ENCODE peak calls at places on chromosomes 12 and 14, in seven cellular contexts. One of them, this sample, is unnamed. For H3K4me1 and H3K9me2, the result is how much of the 10 kb centered on the place peaks cover.

GRCh38 chr12:112555621-112556233 is 137.0 kb downstream of the PTPN11 start:
- DNase-seq in GM23248: no peak
- DNase-seq in GM23338: peak
- DNase-seq in HCT116: no peak
- DNase-seq in OCI-LY7: no peak
- DNase-seq in MM.1S: no peak
- DNase-seq in hepatocyte: no peak
- DNase-seq in this sample: no peak

GRCh38 chr14:106831322-106831720 is 1304.9 kb downstream of the TMEM121 start:
- DNase-seq in HCT116: no peak
- DNase-seq in OCI-LY7: peak
- DNase-seq in GM23338: peak
- DNase-seq in GM23248: no peak
- DNase-seq in MM.1S: peak
- DNase-seq in hepatocyte: no peak
- DNase-seq in this sample: no peak

GRCh38 chr14:55152052-55152753 is 23.2 kb downstream of the LGALS3 start:
- DNase-seq in GM23338: no peak
- DNase-seq in HCT116: no peak
- DNase-seq in OCI-LY7: no peak
- DNase-seq in MM.1S: no peak
- DNase-seq in hepatocyte: no peak
- DNase-seq in GM23248: peak
- DNase-seq in this sample: no peak

GRCh38 chr12:132648616-132649225 is 30.1 kb downstream of the P2RX2 start:
- DNase-seq in hepatocyte: no peak
- DNase-seq in OCI-LY7: no peak
- DNase-seq in MM.1S: no peak
- DNase-seq in GM23248: no peak
- DNase-seq in GM23338: no peak
- DNase-seq in HCT116: no peak
- DNase-seq in this sample: no peak

GRCh38 chr14:69858801-69859200 is 20.4 kb upstream of the SMOC1 start:
- DNase-seq in HCT116: no peak
- DNase-seq in MM.1S: no peak
- DNase-seq in GM23248: no peak
- DNase-seq in hepatocyte: no peak
- DNase-seq in OCI-LY7: no peak
- DNase-seq in GM23338: no peak
- DNase-seq in this sample: no peak

GRCh38 chr12:105102673-105103072 is 4.9 kb upstream of the WASHC4 start:
- DNase-seq in HCT116: no peak
- DNase-seq in hepatocyte: no peak
- DNase-seq in OCI-LY7: no peak
- DNase-seq in GM23338: no peak
- DNase-seq in MM.1S: no peak
- DNase-seq in GM23248: no peak
- DNase-seq in this sample: no peak

GRCh38 chr12:117513353-117513752 is 151.9 kb upstream of the NOS1 start:
- DNase-seq in MM.1S: no peak
- DNase-seq in hepatocyte: no peak
- DNase-seq in HCT116: no peak
- DNase-seq in GM23338: no peak
- DNase-seq in OCI-LY7: no peak
- DNase-seq in GM23248: no peak
- DNase-seq in this sample: no peak

GRCh38 chr14:54487771-54488170 is 1.0 kb downstream of the GMFB start:
- DNase-seq in GM23338: peak
- DNase-seq in hepatocyte: peak
- DNase-seq in MM.1S: no peak
- DNase-seq in GM23248: peak
- DNase-seq in HCT116: no peak
- DNase-seq in OCI-LY7: no peak
- DNase-seq in this sample: peak

GRCh38 chr12:3200779-3201738 is 123.9 kb downstream of the TSPAN9 start:
- DNase-seq in GM23248: no peak
- DNase-seq in HCT116: no peak
- DNase-seq in hepatocyte: no peak
- DNase-seq in MM.1S: no peak
- DNase-seq in GM23338: no peak
- DNase-seq in OCI-LY7: no peak
- DNase-seq in this sample: no peak

GRCh38 chr14:39246618-39247017 is 12.9 kb downstream of the MIA2 start:
- DNase-seq in GM23338: no peak
- DNase-seq in GM23248: peak
- DNase-seq in hepatocyte: no peak
- DNase-seq in MM.1S: no peak
- DNase-seq in HCT116: no peak
- DNase-seq in OCI-LY7: no peak
- DNase-seq in this sample: no peak

GRCh38 chr12:115000038-115000437 is 316.1 kb upstream of the TBX3 start:
- DNase-seq in MM.1S: peak
- DNase-seq in GM23248: peak
- DNase-seq in GM23338: no peak
- DNase-seq in OCI-LY7: peak
- DNase-seq in HCT116: peak
- DNase-seq in hepatocyte: peak
- DNase-seq in this sample: no peak

GRCh38 chr12:67517181-67517887 is 131.2 kb upstream of the DYRK2 start:
- DNase-seq in HCT116: peak
- DNase-seq in GM23248: peak
- DNase-seq in GM23338: no peak
- DNase-seq in OCI-LY7: no peak
- DNase-seq in MM.1S: no peak
- DNase-seq in hepatocyte: no peak
- DNase-seq in this sample: peak

GRCh38 chr12:81332054-81332453 is 254.2 kb downstream of the ACSS3 start:
- DNase-seq in OCI-LY7: no peak
- DNase-seq in MM.1S: no peak
- DNase-seq in hepatocyte: no peak
- DNase-seq in HCT116: no peak
- DNase-seq in GM23248: no peak
- DNase-seq in GM23338: peak
- DNase-seq in this sample: no peak

GRCh38 chr12:69840727-69841126 is 15.7 kb downstream of the MYRFL start:
- DNase-seq in OCI-LY7: peak
- DNase-seq in GM23338: no peak
- DNase-seq in MM.1S: no peak
- DNase-seq in GM23248: no peak
- DNase-seq in hepatocyte: no peak
- DNase-seq in HCT116: no peak
- DNase-seq in this sample: no peak

GRCh38 chr12:33223956-33224355 is 215.7 kb downstream of the SYT10 start:
- DNase-seq in MM.1S: no peak
- DNase-seq in GM23338: no peak
- DNase-seq in hepatocyte: peak
- DNase-seq in HCT116: no peak
- DNase-seq in OCI-LY7: no peak
- DNase-seq in GM23248: no peak
- DNase-seq in this sample: peak

GRCh38 chr14:72523397-72524157 is 370.3 kb downstream of the DPF3 start:
- DNase-seq in OCI-LY7: no peak
- DNase-seq in GM23248: peak
- DNase-seq in GM23338: no peak
- DNase-seq in hepatocyte: no peak
- DNase-seq in HCT116: no peak
- DNase-seq in MM.1S: no peak
- DNase-seq in this sample: no peak

GRCh38 chr14:60344751-60345150 is 95.7 kb downstream of the PPM1A start:
- DNase-seq in hepatocyte: no peak
- DNase-seq in HCT116: no peak
- DNase-seq in GM23338: no peak
- DNase-seq in MM.1S: no peak
- DNase-seq in GM23248: no peak
- DNase-seq in OCI-LY7: no peak
- DNase-seq in this sample: no peak

GRCh38 chr12:89884917-89885316 is 176.3 kb upstream of the ATP2B1 start:
- DNase-seq in GM23248: no peak
- DNase-seq in HCT116: no peak
- DNase-seq in MM.1S: no peak
- DNase-seq in OCI-LY7: no peak
- DNase-seq in hepatocyte: no peak
- DNase-seq in GM23338: no peak
- DNase-seq in this sample: no peak

GRCh38 chr12:23424685-23425084 is 524.8 kb downstream of the SOX5 start:
- DNase-seq in HCT116: no peak
- DNase-seq in MM.1S: no peak
- DNase-seq in OCI-LY7: no peak
- DNase-seq in GM23338: no peak
- DNase-seq in GM23248: no peak
- DNase-seq in hepatocyte: no peak
- DNase-seq in this sample: no peak

GRCh38 chr14:73237786-73238261 is 518 bp downstream of the PAPLN start:
- DNase-seq in hepatocyte: peak
- DNase-seq in OCI-LY7: no peak
- DNase-seq in GM23338: peak
- DNase-seq in GM23248: peak
- DNase-seq in MM.1S: no peak
- DNase-seq in HCT116: no peak
- DNase-seq in this sample: no peak

DNA sequence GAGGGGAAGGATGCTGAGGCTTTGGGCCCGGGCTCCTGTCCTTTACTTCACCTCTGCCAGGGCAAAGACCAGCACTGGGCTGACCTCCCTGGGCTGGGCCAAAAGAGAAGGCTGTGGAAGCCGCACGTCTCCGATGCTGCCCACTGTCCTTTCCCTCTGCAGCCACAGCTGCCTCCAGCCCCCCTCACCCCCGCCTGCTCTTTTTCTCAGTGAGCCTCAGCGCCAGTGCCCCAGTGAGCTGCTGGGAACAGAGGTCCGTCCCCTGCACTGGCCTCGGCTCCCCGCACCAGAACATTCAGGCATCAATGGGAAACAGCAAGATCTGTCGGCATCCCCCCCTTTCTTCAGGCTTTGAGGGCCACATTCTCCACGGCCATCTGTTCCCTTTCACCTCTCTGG is 398.1 kb downstream of the ZFP36L1 start:
- DNase-seq in hepatocyte: no peak
- DNase-seq in OCI-LY7: no peak
- DNase-seq in GM23338: peak
- DNase-seq in GM23248: no peak
- DNase-seq in HCT116: no peak
- DNase-seq in MM.1S: no peak
- DNase-seq in this sample: no peak
- H3K4me1 ChIP-seq in hepatocyte: half or more
- H3K4me1 ChIP-seq in OCI-LY7: under half
- H3K4me1 ChIP-seq in GM23338: under half
- H3K4me1 ChIP-seq in GM23248: half or more
- H3K4me1 ChIP-seq in HCT116: under half
- H3K4me1 ChIP-seq in MM.1S: under half
- H3K4me1 ChIP-seq in this sample: under half

GRCh38 chr12:86212970-86213369 is 43.2 kb downstream of the MGAT4C start:
- DNase-seq in GM23248: no peak
- DNase-seq in hepatocyte: no peak
- DNase-seq in GM23338: no peak
- DNase-seq in HCT116: no peak
- DNase-seq in MM.1S: no peak
- DNase-seq in OCI-LY7: no peak
- DNase-seq in this sample: no peak

GRCh38 chr12:86216591-86216990 is 39.6 kb downstream of the MGAT4C start:
- DNase-seq in OCI-LY7: no peak
- DNase-seq in GM23338: no peak
- DNase-seq in MM.1S: no peak
- DNase-seq in HCT116: no peak
- DNase-seq in hepatocyte: no peak
- DNase-seq in GM23248: no peak
- DNase-seq in this sample: no peak
- H3K9me2 ChIP-seq in OCI-LY7: under half
- H3K9me2 ChIP-seq in GM23338: under half
- H3K9me2 ChIP-seq in MM.1S: under half
- H3K9me2 ChIP-seq in HCT116: under half
- H3K9me2 ChIP-seq in hepatocyte: under half
- H3K9me2 ChIP-seq in GM23248: under half
- H3K9me2 ChIP-seq in this sample: under half

GRCh38 chr12:49944718-49945117 is 5.8 kb upstream of the AQP2 start:
- DNase-seq in GM23338: no peak
- DNase-seq in hepatocyte: no peak
- DNase-seq in GM23248: no peak
- DNase-seq in MM.1S: no peak
- DNase-seq in OCI-LY7: no peak
- DNase-seq in HCT116: no peak
- DNase-seq in this sample: no peak

GRCh38 chr12:49942921-49943662 is 7.4 kb upstream of the AQP2 start:
- DNase-seq in OCI-LY7: no peak
- DNase-seq in GM23338: no peak
- DNase-seq in MM.1S: peak
- DNase-seq in GM23248: no peak
- DNase-seq in HCT116: no peak
- DNase-seq in hepatocyte: no peak
- DNase-seq in this sample: peak

GRCh38 chr12:49944046-49944445 is 6.5 kb upstream of the AQP2 start:
- DNase-seq in GM23338: no peak
- DNase-seq in HCT116: no peak
- DNase-seq in hepatocyte: no peak
- DNase-seq in MM.1S: no peak
- DNase-seq in OCI-LY7: no peak
- DNase-seq in GM23248: no peak
- DNase-seq in this sample: no peak

GRCh38 chr12:49942512-49942893 is 8.0 kb upstream of the AQP2 start:
- DNase-seq in HCT116: no peak
- DNase-seq in OCI-LY7: no peak
- DNase-seq in GM23248: no peak
- DNase-seq in GM23338: no peak
- DNase-seq in hepatocyte: no peak
- DNase-seq in MM.1S: no peak
- DNase-seq in this sample: no peak

DNA sequence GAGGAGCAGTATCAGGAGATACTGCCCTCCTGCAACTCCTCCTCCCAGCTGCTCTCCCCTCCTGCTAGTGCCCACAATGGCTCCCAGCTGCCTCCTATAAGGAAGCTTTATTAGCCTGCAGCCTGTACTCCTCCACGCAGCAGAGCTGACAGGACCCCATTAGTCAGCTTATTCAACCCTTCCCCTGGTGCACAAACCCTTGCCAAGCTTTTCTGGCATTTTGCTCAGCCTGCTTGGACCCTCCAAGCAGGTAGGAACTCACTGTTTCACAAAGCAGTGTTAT is 6.9 kb upstream of the AQP2 start:
- DNase-seq in GM23248: no peak
- DNase-seq in GM23338: no peak
- DNase-seq in hepatocyte: no peak
- DNase-seq in MM.1S: no peak
- DNase-seq in HCT116: no peak
- DNase-seq in OCI-LY7: no peak
- DNase-seq in this sample: no peak
- H3K4me1 ChIP-seq in GM23248: under half
- H3K4me1 ChIP-seq in GM23338: under half
- H3K4me1 ChIP-seq in hepatocyte: under half
- H3K4me1 ChIP-seq in MM.1S: under half
- H3K4me1 ChIP-seq in HCT116: under half
- H3K4me1 ChIP-seq in OCI-LY7: under half
- H3K4me1 ChIP-seq in this sample: under half

DNA sequence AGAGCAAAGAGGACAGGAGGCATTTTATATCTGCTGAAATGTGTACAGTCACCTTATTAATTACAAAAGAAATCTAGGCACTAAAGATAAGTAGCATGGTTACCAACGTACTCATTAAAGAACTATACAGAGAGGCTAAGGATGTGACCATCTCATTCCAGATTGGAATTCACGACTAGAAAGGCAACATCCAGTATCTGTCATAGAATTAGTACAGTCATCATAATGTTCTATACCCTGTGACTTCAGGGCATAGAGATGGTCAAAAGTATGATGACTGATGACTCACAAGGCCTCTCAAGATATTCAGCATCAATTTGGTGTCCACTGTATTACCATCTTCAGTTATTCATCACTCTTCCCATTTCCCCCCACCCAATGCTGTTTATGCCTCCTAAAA is 144.0 kb upstream of the PLEKHG7 start:
- DNase-seq in hepatocyte: no peak
- DNase-seq in HCT116: no peak
- DNase-seq in MM.1S: no peak
- DNase-seq in GM23338: no peak
- DNase-seq in GM23248: peak
- DNase-seq in OCI-LY7: no peak
- DNase-seq in this sample: no peak
- H3K9me2 ChIP-seq in hepatocyte: under half
- H3K9me2 ChIP-seq in HCT116: under half
- H3K9me2 ChIP-seq in MM.1S: under half
- H3K9me2 ChIP-seq in GM23338: under half
- H3K9me2 ChIP-seq in GM23248: under half
- H3K9me2 ChIP-seq in OCI-LY7: under half
- H3K9me2 ChIP-seq in this sample: under half